ENCODE peak calls at places on chromosomes 16 and 17, in eight cellular contexts. One of them, this sample, is unnamed.

GRCh38 chr17:40021471-40021961 is 6.3 kb downstream of the CSF3 start:
- DNase-seq in GM04503: peak
- DNase-seq in globus pallidus: no peak
- DNase-seq in upper lobe of right lung: no peak
- DNase-seq in A172: peak
- DNase-seq in heart right ventricle: no peak
- DNase-seq in activated T-helper 1 cell treated with Interleukin-2 at 50 U/mL for 16 hours: no peak
- DNase-seq in HEK293T: no peak
- DNase-seq in this sample: no peak

GRCh38 chr16:54926166-54926838 is 4.4 kb upstream of the IRX5 start:
- DNase-seq in GM04503: no peak
- DNase-seq in heart right ventricle: no peak
- DNase-seq in upper lobe of right lung: no peak
- DNase-seq in activated T-helper 1 cell treated with Interleukin-2 at 50 U/mL for 16 hours: no peak
- DNase-seq in globus pallidus: no peak
- DNase-seq in HEK293T: no peak
- DNase-seq in A172: peak
- DNase-seq in this sample: no peak

GRCh38 chr16:30786936-30787612 is at the start of gene ZNF629:
- DNase-seq in activated T-helper 1 cell treated with Interleukin-2 at 50 U/mL for 16 hours: no peak
- DNase-seq in upper lobe of right lung: peak
- DNase-seq in heart right ventricle: peak
- DNase-seq in A172: peak
- DNase-seq in HEK293T: peak
- DNase-seq in globus pallidus: peak
- DNase-seq in GM04503: no peak
- DNase-seq in this sample: no peak

GRCh38 chr17:74659898-74660297 is 36.4 kb upstream of the CD300E start:
- DNase-seq in upper lobe of right lung: no peak
- DNase-seq in GM04503: no peak
- DNase-seq in HEK293T: no peak
- DNase-seq in heart right ventricle: no peak
- DNase-seq in A172: no peak
- DNase-seq in globus pallidus: no peak
- DNase-seq in activated T-helper 1 cell treated with Interleukin-2 at 50 U/mL for 16 hours: no peak
- DNase-seq in this sample: no peak

GRCh38 chr16:80594756-80595155 is 54.0 kb downstream of the DYNLRB2 start:
- DNase-seq in A172: no peak
- DNase-seq in activated T-helper 1 cell treated with Interleukin-2 at 50 U/mL for 16 hours: no peak
- DNase-seq in GM04503: peak
- DNase-seq in HEK293T: no peak
- DNase-seq in upper lobe of right lung: no peak
- DNase-seq in globus pallidus: no peak
- DNase-seq in heart right ventricle: no peak
- DNase-seq in this sample: no peak

GRCh38 chr16:14399397-14400284 is 230.4 kb downstream of the PARN start:
- DNase-seq in A172: peak
- DNase-seq in GM04503: no peak
- DNase-seq in heart right ventricle: peak
- DNase-seq in upper lobe of right lung: no peak
- DNase-seq in HEK293T: no peak
- DNase-seq in activated T-helper 1 cell treated with Interleukin-2 at 50 U/mL for 16 hours: no peak
- DNase-seq in globus pallidus: peak
- DNase-seq in this sample: no peak

GRCh38 chr17:19316756-19317358 is 45.7 kb downstream of the B9D1 start:
- DNase-seq in activated T-helper 1 cell treated with Interleukin-2 at 50 U/mL for 16 hours: no peak
- DNase-seq in GM04503: no peak
- DNase-seq in globus pallidus: no peak
- DNase-seq in upper lobe of right lung: no peak
- DNase-seq in HEK293T: no peak
- DNase-seq in heart right ventricle: no peak
- DNase-seq in A172: no peak
- DNase-seq in this sample: no peak

GRCh38 chr16:11557811-11558210 is 28.9 kb downstream of the LITAF start:
- DNase-seq in activated T-helper 1 cell treated with Interleukin-2 at 50 U/mL for 16 hours: no peak
- DNase-seq in heart right ventricle: peak
- DNase-seq in GM04503: no peak
- DNase-seq in HEK293T: no peak
- DNase-seq in upper lobe of right lung: no peak
- DNase-seq in A172: no peak
- DNase-seq in globus pallidus: peak
- DNase-seq in this sample: no peak

GRCh38 chr16:21603920-21604319 is 4.5 kb downstream of the METTL9 start:
- DNase-seq in GM04503: no peak
- DNase-seq in HEK293T: no peak
- DNase-seq in activated T-helper 1 cell treated with Interleukin-2 at 50 U/mL for 16 hours: no peak
- DNase-seq in upper lobe of right lung: no peak
- DNase-seq in A172: no peak
- DNase-seq in heart right ventricle: no peak
- DNase-seq in globus pallidus: no peak
- DNase-seq in this sample: no peak

GRCh38 chr17:8856869-8857575 is 10.5 kb downstream of the PIK3R6 start:
- DNase-seq in GM04503: no peak
- DNase-seq in activated T-helper 1 cell treated with Interleukin-2 at 50 U/mL for 16 hours: no peak
- DNase-seq in heart right ventricle: no peak
- DNase-seq in upper lobe of right lung: no peak
- DNase-seq in A172: no peak
- DNase-seq in globus pallidus: no peak
- DNase-seq in HEK293T: no peak
- DNase-seq in this sample: no peak

GRCh38 chr17:81840826-81841778 is 6.3 kb upstream of the PPP1R27 start:
- DNase-seq in globus pallidus: no peak
- DNase-seq in upper lobe of right lung: no peak
- DNase-seq in A172: peak
- DNase-seq in activated T-helper 1 cell treated with Interleukin-2 at 50 U/mL for 16 hours: no peak
- DNase-seq in HEK293T: no peak
- DNase-seq in GM04503: no peak
- DNase-seq in heart right ventricle: no peak
- DNase-seq in this sample: no peak

GRCh38 chr16:67148656-67149275 is 2.0 kb downstream of the B3GNT9 start:
- DNase-seq in globus pallidus: no peak
- DNase-seq in upper lobe of right lung: no peak
- DNase-seq in activated T-helper 1 cell treated with Interleukin-2 at 50 U/mL for 16 hours: no peak
- DNase-seq in HEK293T: no peak
- DNase-seq in heart right ventricle: no peak
- DNase-seq in A172: no peak
- DNase-seq in GM04503: no peak
- DNase-seq in this sample: no peak

GRCh38 chr17:76558210-76559095 is 18.6 kb downstream of the PRCD start:
- DNase-seq in activated T-helper 1 cell treated with Interleukin-2 at 50 U/mL for 16 hours: no peak
- DNase-seq in globus pallidus: peak
- DNase-seq in A172: peak
- DNase-seq in GM04503: no peak
- DNase-seq in HEK293T: no peak
- DNase-seq in upper lobe of right lung: no peak
- DNase-seq in heart right ventricle: no peak
- DNase-seq in this sample: no peak

GRCh38 chr16:64311241-64311640 is 810.6 kb downstream of the CDH11 start:
- DNase-seq in A172: no peak
- DNase-seq in heart right ventricle: no peak
- DNase-seq in GM04503: no peak
- DNase-seq in globus pallidus: no peak
- DNase-seq in activated T-helper 1 cell treated with Interleukin-2 at 50 U/mL for 16 hours: no peak
- DNase-seq in upper lobe of right lung: no peak
- DNase-seq in HEK293T: no peak
- DNase-seq in this sample: no peak

GRCh38 chr17:73278465-73279453 is 17.1 kb upstream of the CPSF4L start:
- DNase-seq in HEK293T: no peak
- DNase-seq in heart right ventricle: no peak
- DNase-seq in activated T-helper 1 cell treated with Interleukin-2 at 50 U/mL for 16 hours: no peak
- DNase-seq in GM04503: no peak
- DNase-seq in A172: no peak
- DNase-seq in upper lobe of right lung: no peak
- DNase-seq in globus pallidus: no peak
- DNase-seq in this sample: no peak

GRCh38 chr17:6551909-6552768 is 4.2 kb downstream of the PITPNM3 start:
- DNase-seq in A172: peak
- DNase-seq in heart right ventricle: no peak
- DNase-seq in activated T-helper 1 cell treated with Interleukin-2 at 50 U/mL for 16 hours: no peak
- DNase-seq in upper lobe of right lung: peak
- DNase-seq in globus pallidus: no peak
- DNase-seq in GM04503: no peak
- DNase-seq in HEK293T: no peak
- DNase-seq in this sample: no peak

GRCh38 chr17:44007346-44008204 is 3.2 kb downstream of the NAGS start:
- DNase-seq in globus pallidus: no peak
- DNase-seq in GM04503: no peak
- DNase-seq in A172: peak
- DNase-seq in HEK293T: no peak
- DNase-seq in heart right ventricle: peak
- DNase-seq in activated T-helper 1 cell treated with Interleukin-2 at 50 U/mL for 16 hours: no peak
- DNase-seq in upper lobe of right lung: no peak
- DNase-seq in this sample: no peak

GRCh38 chr17:1905190-1905919 is 75.5 kb downstream of the RPA1 start:
- DNase-seq in GM04503: no peak
- DNase-seq in activated T-helper 1 cell treated with Interleukin-2 at 50 U/mL for 16 hours: no peak
- DNase-seq in heart right ventricle: no peak
- DNase-seq in globus pallidus: no peak
- DNase-seq in upper lobe of right lung: no peak
- DNase-seq in HEK293T: no peak
- DNase-seq in A172: no peak
- DNase-seq in this sample: no peak

GRCh38 chr17:77110006-77110374 is 30.8 kb upstream of the SEC14L1 start:
- DNase-seq in HEK293T: no peak
- DNase-seq in activated T-helper 1 cell treated with Interleukin-2 at 50 U/mL for 16 hours: no peak
- DNase-seq in upper lobe of right lung: no peak
- DNase-seq in heart right ventricle: no peak
- DNase-seq in GM04503: no peak
- DNase-seq in A172: peak
- DNase-seq in globus pallidus: peak
- DNase-seq in this sample: no peak

GRCh38 chr17:16882243-16882925 is 89.5 kb downstream of the TNFRSF13B start:
- DNase-seq in heart right ventricle: no peak
- DNase-seq in globus pallidus: no peak
- DNase-seq in activated T-helper 1 cell treated with Interleukin-2 at 50 U/mL for 16 hours: no peak
- DNase-seq in HEK293T: no peak
- DNase-seq in A172: no peak
- DNase-seq in upper lobe of right lung: no peak
- DNase-seq in GM04503: no peak
- DNase-seq in this sample: no peak

GRCh38 chr16:30382398-30383015 is at the start of gene SEPTIN1:
- DNase-seq in HEK293T: no peak
- DNase-seq in activated T-helper 1 cell treated with Interleukin-2 at 50 U/mL for 16 hours: peak
- DNase-seq in heart right ventricle: no peak
- DNase-seq in globus pallidus: no peak
- DNase-seq in GM04503: no peak
- DNase-seq in upper lobe of right lung: no peak
- DNase-seq in A172: no peak
- DNase-seq in this sample: peak

GRCh38 chr17:38459556-38459955 is 31.3 kb downstream of the ARHGAP23 start:
- DNase-seq in activated T-helper 1 cell treated with Interleukin-2 at 50 U/mL for 16 hours: no peak
- DNase-seq in globus pallidus: no peak
- DNase-seq in heart right ventricle: no peak
- DNase-seq in GM04503: no peak
- DNase-seq in upper lobe of right lung: no peak
- DNase-seq in HEK293T: no peak
- DNase-seq in A172: no peak
- DNase-seq in this sample: no peak